ENCODE peak calls at places on chromosomes 5 and 9, in five cellular contexts. N is left ventricle myocardium inferior, L is breast epithelium, J is aorta, Y is cardiac muscle cell. C is an unnamed sample.

GRCh38 chr5:17157916-17158529 is 59.4 kb upstream of the BASP1 start:
- DNase-seq in J (no peak), N (no peak), Y (peak; percentile 93), L (no peak), C (no peak)

GRCh38 chr5:178777557-178777956 is 47.1 kb upstream of the ZNF354A start:
- DNase-seq in L (no peak), Y (no peak), J (peak; percentile 55), N (no peak), C (no peak)

GRCh38 chr5:72525816-72526215 is 18.6 kb upstream of the ZNF366 start:
- DNase-seq in J (no peak), L (no peak), N (no peak), Y (peak; percentile 90), C (no peak)

GRCh38 chr9:113650207-113651131 is 186.9 kb downstream of the RGS3 start:
- DNase-seq in L (no peak), J (no peak), Y (no peak), N (no peak), C (peak; percentile 48)

GRCh38 chr9:121735065-121735791 is 83.8 kb downstream of the DAB2IP start:
- DNase-seq in Y (peak; percentile 65), J (no peak), L (no peak), N (no peak), C (no peak)

GRCh38 chr5:149940077-149940574 is 4.5 kb downstream of the PDE6A start:
- DNase-seq in Y (peak; percentile 87), L (no peak), N (no peak), J (no peak), C (no peak)

GRCh38 chr9:137316012-137316981 is 14.2 kb upstream of the NRARP start:
- DNase-seq in L (peak; percentile 55), J (peak; percentile 86), N (peak; percentile 68), Y (peak; percentile 56), C (peak; percentile 70)

GRCh38 chr9:72524820-72525539 is 3.6 kb downstream of the TMC1 start:
- DNase-seq in N (no peak), J (no peak), L (no peak), Y (peak; percentile 92), C (no peak)

GRCh38 chr9:75226403-75227139 is 138.3 kb downstream of the OSTF1 start:
- DNase-seq in N (no peak), J (no peak), L (no peak), Y (no peak), C (no peak)

GRCh38 chr5:71651554-71651953 is 64.4 kb downstream of the MCCC2 start:
- DNase-seq in J (no peak), L (no peak), Y (no peak), N (no peak), C (no peak)

GRCh38 chr5:88745093-88745696 is 137.8 kb downstream of the MEF2C start:
- DNase-seq in L (no peak), Y (peak; percentile 29), J (no peak), N (no peak), C (no peak)

GRCh38 chr5:963673-964531 is 44.7 kb upstream of the NKD2 start:
- DNase-seq in Y (peak; percentile 97), J (no peak), N (peak; percentile 68), L (no peak), C (no peak)

GRCh38 chr9:37410354-37410861 is 12.1 kb upstream of the GRHPR start:
- DNase-seq in L (no peak), N (no peak), Y (no peak), J (no peak), C (no peak)

GRCh38 chr5:133489632-133490031 is 122.7 kb downstream of the FSTL4 start:
- DNase-seq in L (no peak), N (no peak), Y (no peak), J (no peak), C (no peak)

GRCh38 chr5:179275941-179276837 is 69.1 kb downstream of the ADAMTS2 start:
- DNase-seq in Y (peak; percentile 98), J (peak; percentile 92), N (peak; percentile 76), L (no peak), C (no peak)

GRCh38 chr9:35790385-35791291 is 753 bp upstream of the NPR2 start:
- DNase-seq in L (peak; percentile 61), J (peak; percentile 82), N (peak; percentile 67), Y (peak; percentile 94), C (no peak)

GRCh38 chr9:76898786-76899185 is 7.1 kb downstream of the PRUNE2 start:
- DNase-seq in L (no peak), J (no peak), Y (peak; percentile 6), N (no peak), C (no peak)

GRCh38 chr5:61313960-61314681 is 17.9 kb upstream of the ZSWIM6 start:
- DNase-seq in Y (peak; percentile 85), J (peak; percentile 78), N (no peak), L (no peak), C (no peak)

GRCh38 chr5:138611295-138612220 is 36.4 kb upstream of the HSPA9 start:
- DNase-seq in J (no peak), Y (peak; percentile 67), L (no peak), N (no peak), C (peak; percentile 42)

GRCh38 chr9:70902705-70903131 is 218.7 kb downstream of the TRPM3 start:
- DNase-seq in N (no peak), Y (peak; percentile 97), L (no peak), J (no peak), C (no peak)

GRCh38 chr9:127155314-127155713 is 32.9 kb upstream of the ANGPTL2 start:
- DNase-seq in N (no peak), Y (no peak), L (no peak), J (no peak), C (no peak)

GRCh38 chr5:157456301-157456700 is 3.7 kb upstream of the NIPAL4 start:
- DNase-seq in L (no peak), Y (no peak), N (no peak), J (no peak), C (no peak)

GRCh38 chr5:150159741-150160179 is 4.1 kb upstream of the PDGFRB start:
- DNase-seq in L (no peak), J (peak; percentile 85), Y (peak; percentile 96), N (peak; percentile 72), C (no peak)

GRCh38 chr5:75551471-75551870 is 39.8 kb downstream of the POLK start:
- DNase-seq in N (no peak), Y (no peak), J (no peak), L (no peak), C (no peak)

GRCh38 chr9:4119778-4120554 is 179.9 kb downstream of the GLIS3 start:
- DNase-seq in L (no peak), Y (no peak), N (no peak), J (no peak), C (no peak)

GRCh38 chr5:174239718-174240117 is 194.2 kb downstream of the NSG2 start:
- DNase-seq in L (no peak), Y (no peak), N (no peak), J (no peak), C (no peak)

GRCh38 chr5:82623094-82623514 is 344.9 kb upstream of the RPS23 start:
- DNase-seq in N (no peak), Y (no peak), J (no peak), L (no peak), C (no peak)

GRCh38 chr5:96528816-96529474 is 95.9 kb upstream of the PCSK1 start:
- DNase-seq in J (no peak), N (no peak), L (no peak), Y (no peak), C (no peak)

GRCh38 chr5:96529559-96529958 is 96.5 kb upstream of the PCSK1 start:
- DNase-seq in Y (no peak), L (no peak), N (no peak), J (no peak), C (no peak)

GRCh38 chr5:96530901-96531300 is 97.9 kb upstream of the PCSK1 start:
- DNase-seq in Y (no peak), L (no peak), J (no peak), N (no peak), C (no peak)

GRCh38 chr5:96527826-96528225 is 94.8 kb upstream of the PCSK1 start:
- DNase-seq in N (no peak), Y (no peak), L (no peak), J (no peak), C (no peak)

GRCh38 chr5:96528262-96528661 is 95.2 kb upstream of the PCSK1 start:
- DNase-seq in Y (no peak), J (no peak), L (no peak), N (no peak), C (no peak)
- H3K27ac ChIP-seq in Y (no peak overlapping the region), J (no peak overlapping the region), L (no peak overlapping the region), N (no peak overlapping the region), C (no peak overlapping the region)

DNA sequence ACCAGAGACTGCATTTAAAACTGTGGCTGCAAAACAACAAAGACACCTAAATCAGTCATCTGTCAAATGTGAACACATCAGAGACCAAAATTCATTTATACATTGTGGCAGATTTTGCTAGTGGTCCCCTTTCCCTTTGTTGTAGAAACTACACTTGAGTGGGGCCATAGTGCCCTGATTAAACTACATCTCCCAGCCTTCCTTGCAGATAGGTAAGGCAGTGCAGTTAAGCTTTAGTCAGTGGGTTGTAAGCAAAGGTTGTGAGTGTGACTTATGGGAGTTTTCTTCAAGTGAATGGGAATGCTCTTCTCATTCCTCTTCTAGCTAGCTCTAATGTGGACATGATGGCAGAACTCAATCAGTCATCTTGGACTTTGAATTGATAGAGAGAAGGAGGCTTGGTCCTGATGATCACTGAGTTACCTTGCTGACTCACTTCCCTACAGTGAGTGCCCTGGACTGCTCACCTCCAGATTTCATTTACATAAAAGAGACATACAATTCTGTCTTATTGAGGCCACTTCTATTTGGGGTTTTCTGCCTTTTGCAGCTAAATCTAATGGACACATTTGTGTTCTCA is 35.2 kb upstream of the SPARC start:
- DNase-seq in L (no peak), J (no peak), Y (no peak), N (no peak), C (no peak)
- H3K9me3 ChIP-seq in L (no peaks in the 10 kb centered on the region), J (no peaks in the 10 kb centered on the region), Y (no peaks in the 10 kb centered on the region), N (no peaks in the 10 kb centered on the region), C (no peaks in the 10 kb centered on the region)

DNA sequence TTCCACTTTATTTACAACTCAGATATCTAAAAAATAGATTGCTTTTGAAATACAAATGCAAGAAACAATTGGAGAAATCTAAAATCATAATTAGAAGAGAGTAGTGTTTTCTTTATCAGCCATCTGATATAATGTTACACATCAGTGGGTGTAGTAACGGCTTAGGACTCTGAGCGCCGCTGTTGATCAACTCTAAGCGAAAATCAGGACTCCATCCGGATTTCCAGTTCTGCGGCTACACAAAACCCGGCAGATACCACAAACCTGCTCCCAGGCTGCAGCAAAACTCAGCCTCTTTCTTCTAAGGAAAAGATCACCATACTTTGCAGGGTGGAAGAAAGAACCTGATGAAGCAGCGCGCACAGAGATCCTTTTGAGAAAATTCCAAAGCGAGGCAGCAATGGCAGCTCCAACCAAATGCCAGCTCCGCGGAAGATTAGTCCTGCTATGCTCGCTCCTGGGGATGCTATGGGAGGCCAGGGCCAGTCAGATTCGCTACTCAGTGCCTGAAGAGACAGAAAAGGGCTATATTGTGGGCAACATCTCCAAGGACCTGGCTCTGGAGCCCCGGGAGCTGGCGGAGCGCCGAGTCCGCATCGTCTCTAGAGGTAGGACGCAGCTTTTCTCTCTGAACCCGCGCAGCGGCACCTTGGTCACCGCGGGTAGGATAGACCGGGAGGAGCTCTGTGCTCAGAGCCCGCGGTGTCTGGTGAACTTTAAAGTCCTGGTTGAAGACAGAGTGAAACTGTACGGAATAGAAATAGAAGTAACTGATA is at the start of gene PCDHGA9:
- DNase-seq in J (peak; percentile 68), N (no peak), L (no peak), Y (peak; percentile 49), C (no peak)
- H3K4me3 ChIP-seq in J (no peak within 1 kb of the TSS), N (peak within 1 kb of the TSS; percentile 44), L (peak within 1 kb of the TSS; percentile 57), Y (no peak within 1 kb of the TSS), C (peak within 1 kb of the TSS; percentile 25)

DNA sequence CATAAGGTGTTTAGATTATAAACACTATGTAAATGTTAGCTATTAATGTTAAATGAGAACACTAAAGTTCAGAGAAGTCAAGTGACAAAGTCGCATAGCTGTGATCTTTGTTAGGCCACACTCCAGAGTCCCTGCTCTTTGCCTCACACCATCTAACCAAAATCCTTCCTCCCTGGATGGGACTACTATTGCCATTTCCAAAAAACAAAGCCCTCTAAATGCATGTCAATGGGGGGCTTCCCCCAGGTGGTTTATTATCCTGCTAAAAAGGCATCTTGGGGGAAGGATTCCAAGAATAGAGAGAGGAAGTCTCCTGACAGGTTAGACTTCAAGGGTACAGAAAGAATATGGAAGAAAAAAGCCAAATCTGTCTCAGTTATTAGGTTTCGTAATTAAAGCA is 10.4 kb downstream of the NR6A1 start:
- DNase-seq in J (no peak), L (no peak), Y (no peak), N (no peak), C (no peak)
- H3K27ac ChIP-seq in J (no peak overlapping the region), L (no peak overlapping the region), Y (no peak overlapping the region), N (no peak overlapping the region), C (no peak overlapping the region)

C was measured in upper lobe of right lung.